ENCODE peak calls at places on chromosomes 4 and X, in six cellular contexts. One of them, this sample, is unnamed.
A peak's percentile ranks its signal among the peaks of the same experiment; 100 is the strongest.

GRCh38 chr4:22385615-22386014 is 130.3 kb downstream of the ADGRA3 start:
- DNase-seq in AG04449: no peak
- DNase-seq in psoas muscle: no peak
- DNase-seq in ovary: no peak
- DNase-seq in heart right ventricle: no peak
- DNase-seq in naive thymus-derived CD4-positive, alpha-beta T cell: no peak
- DNase-seq in this sample: peak; percentile 17

GRCh38 chrX:151985955-151986354 is 11.5 kb upstream of the GABRE start:
- DNase-seq in psoas muscle: peak; percentile 20
- DNase-seq in naive thymus-derived CD4-positive, alpha-beta T cell: no peak
- DNase-seq in heart right ventricle: no peak
- DNase-seq in AG04449: peak; percentile 19
- DNase-seq in ovary: no peak
- DNase-seq in this sample: no peak

GRCh38 chr4:159016527-159017137 is 86.2 kb upstream of the RAPGEF2 start:
- DNase-seq in ovary: peak; percentile 13
- DNase-seq in naive thymus-derived CD4-positive, alpha-beta T cell: no peak
- DNase-seq in heart right ventricle: no peak
- DNase-seq in AG04449: no peak
- DNase-seq in psoas muscle: no peak
- DNase-seq in this sample: no peak

GRCh38 chr4:167918077-167918476 is 174.3 kb upstream of the ANXA10 start:
- DNase-seq in AG04449: no peak
- DNase-seq in naive thymus-derived CD4-positive, alpha-beta T cell: no peak
- DNase-seq in heart right ventricle: no peak
- DNase-seq in psoas muscle: no peak
- DNase-seq in ovary: no peak
- DNase-seq in this sample: peak; percentile 63

GRCh38 chr4:176271749-176272148 is 2.7 kb upstream of the ASB5 start:
- DNase-seq in AG04449: no peak
- DNase-seq in naive thymus-derived CD4-positive, alpha-beta T cell: no peak
- DNase-seq in ovary: no peak
- DNase-seq in psoas muscle: no peak
- DNase-seq in heart right ventricle: no peak
- DNase-seq in this sample: peak; percentile 52

GRCh38 chrX:13220916-13221315 is 98.9 kb downstream of the ATXN3L start:
- DNase-seq in psoas muscle: no peak
- DNase-seq in naive thymus-derived CD4-positive, alpha-beta T cell: no peak
- DNase-seq in heart right ventricle: no peak
- DNase-seq in AG04449: no peak
- DNase-seq in ovary: no peak
- DNase-seq in this sample: peak; percentile 47

GRCh38 chr4:123506311-123506685 is 109.7 kb downstream of the SPRY1 start:
- DNase-seq in AG04449: no peak
- DNase-seq in psoas muscle: no peak
- DNase-seq in naive thymus-derived CD4-positive, alpha-beta T cell: no peak
- DNase-seq in ovary: no peak
- DNase-seq in heart right ventricle: no peak
- DNase-seq in this sample: no peak

GRCh38 chr4:28278676-28279075 is 1418.0 kb downstream of the STIM2 start:
- DNase-seq in naive thymus-derived CD4-positive, alpha-beta T cell: no peak
- DNase-seq in ovary: no peak
- DNase-seq in psoas muscle: no peak
- DNase-seq in AG04449: no peak
- DNase-seq in heart right ventricle: no peak
- DNase-seq in this sample: no peak

GRCh38 chr4:78622253-78622979 is 70.8 kb downstream of the ANXA3 start:
- DNase-seq in naive thymus-derived CD4-positive, alpha-beta T cell: no peak
- DNase-seq in psoas muscle: no peak
- DNase-seq in AG04449: no peak
- DNase-seq in heart right ventricle: no peak
- DNase-seq in ovary: no peak
- DNase-seq in this sample: no peak

GRCh38 chrX:154043003-154043402 is 23.3 kb upstream of the IRAK1 start:
- DNase-seq in AG04449: peak; percentile 19
- DNase-seq in psoas muscle: no peak
- DNase-seq in naive thymus-derived CD4-positive, alpha-beta T cell: no peak
- DNase-seq in ovary: no peak
- DNase-seq in heart right ventricle: no peak
- DNase-seq in this sample: peak; percentile 51

GRCh38 chr4:55386840-55387239 is 8.9 kb upstream of the TMEM165 start:
- DNase-seq in naive thymus-derived CD4-positive, alpha-beta T cell: no peak
- DNase-seq in heart right ventricle: no peak
- DNase-seq in AG04449: no peak
- DNase-seq in ovary: no peak
- DNase-seq in psoas muscle: no peak
- DNase-seq in this sample: no peak

GRCh38 chr4:169115897-169116254 is 105.8 kb upstream of the CBR4 start:
- DNase-seq in psoas muscle: no peak
- DNase-seq in ovary: no peak
- DNase-seq in naive thymus-derived CD4-positive, alpha-beta T cell: no peak
- DNase-seq in heart right ventricle: no peak
- DNase-seq in AG04449: peak; percentile 94
- DNase-seq in this sample: peak; percentile 92

GRCh38 chr4:123832173-123833026 is 435.8 kb downstream of the SPRY1 start:
- DNase-seq in ovary: peak; percentile 19
- DNase-seq in naive thymus-derived CD4-positive, alpha-beta T cell: no peak
- DNase-seq in psoas muscle: peak; percentile 65
- DNase-seq in heart right ventricle: peak; percentile 84
- DNase-seq in AG04449: peak; percentile 99
- DNase-seq in this sample: peak; percentile 100

GRCh38 chr4:138414202-138414601 is 172.1 kb upstream of the SLC7A11 start:
- DNase-seq in AG04449: no peak
- DNase-seq in naive thymus-derived CD4-positive, alpha-beta T cell: no peak
- DNase-seq in heart right ventricle: no peak
- DNase-seq in psoas muscle: no peak
- DNase-seq in ovary: no peak
- DNase-seq in this sample: no peak

GRCh38 chr4:79682161-79682560 is 274.1 kb upstream of the GK2 start:
- DNase-seq in AG04449: no peak
- DNase-seq in psoas muscle: no peak
- DNase-seq in ovary: no peak
- DNase-seq in naive thymus-derived CD4-positive, alpha-beta T cell: no peak
- DNase-seq in heart right ventricle: no peak
- DNase-seq in this sample: no peak

GRCh38 chrX:109760922-109761250 is 27.8 kb upstream of the ACSL4 start:
- DNase-seq in AG04449: no peak
- DNase-seq in naive thymus-derived CD4-positive, alpha-beta T cell: no peak
- DNase-seq in psoas muscle: no peak
- DNase-seq in ovary: no peak
- DNase-seq in heart right ventricle: no peak
- DNase-seq in this sample: no peak

GRCh38 chrX:151729056-151729725 is 5.4 kb upstream of the CNGA2 start:
- DNase-seq in AG04449: no peak
- DNase-seq in naive thymus-derived CD4-positive, alpha-beta T cell: no peak
- DNase-seq in heart right ventricle: no peak
- DNase-seq in psoas muscle: no peak
- DNase-seq in ovary: no peak
- DNase-seq in this sample: no peak

GRCh38 chr4:568962-569361 is 7.1 kb downstream of the TMEM271 start:
- DNase-seq in ovary: no peak
- DNase-seq in heart right ventricle: no peak
- DNase-seq in psoas muscle: no peak
- DNase-seq in AG04449: no peak
- DNase-seq in naive thymus-derived CD4-positive, alpha-beta T cell: no peak
- DNase-seq in this sample: no peak

GRCh38 chrX:110180176-110180927 is 137.5 kb downstream of the AMMECR1 start:
- DNase-seq in naive thymus-derived CD4-positive, alpha-beta T cell: no peak
- DNase-seq in ovary: peak; percentile 69
- DNase-seq in psoas muscle: no peak
- DNase-seq in heart right ventricle: peak; percentile 24
- DNase-seq in AG04449: no peak
- DNase-seq in this sample: peak; percentile 71

GRCh38 chrX:20545538-20545937 is 278.8 kb upstream of the RPS6KA3 start:
- DNase-seq in naive thymus-derived CD4-positive, alpha-beta T cell: no peak
- DNase-seq in ovary: no peak
- DNase-seq in psoas muscle: no peak
- DNase-seq in AG04449: no peak
- DNase-seq in heart right ventricle: peak; percentile 3
- DNase-seq in this sample: peak; percentile 47

GRCh38 chrX:151227637-151228036 is 51.3 kb downstream of the GPR50 start:
- DNase-seq in heart right ventricle: no peak
- DNase-seq in ovary: no peak
- DNase-seq in AG04449: no peak
- DNase-seq in psoas muscle: no peak
- DNase-seq in naive thymus-derived CD4-positive, alpha-beta T cell: no peak
- DNase-seq in this sample: no peak

GRCh38 chr4:149371021-149371420 is 444.6 kb downstream of the IQCM start:
- DNase-seq in naive thymus-derived CD4-positive, alpha-beta T cell: no peak
- DNase-seq in psoas muscle: no peak
- DNase-seq in ovary: no peak
- DNase-seq in AG04449: peak; percentile 3
- DNase-seq in heart right ventricle: no peak
- DNase-seq in this sample: peak; percentile 7

GRCh38 chr4:33088713-33089112 is 2368.5 kb downstream of the PCDH7 start:
- DNase-seq in ovary: no peak
- DNase-seq in psoas muscle: no peak
- DNase-seq in naive thymus-derived CD4-positive, alpha-beta T cell: no peak
- DNase-seq in heart right ventricle: no peak
- DNase-seq in AG04449: no peak
- DNase-seq in this sample: no peak

GRCh38 chr4:185640809-185641675 is 105.7 kb upstream of the PDLIM3 start:
- DNase-seq in psoas muscle: no peak
- DNase-seq in naive thymus-derived CD4-positive, alpha-beta T cell: no peak
- DNase-seq in ovary: no peak
- DNase-seq in heart right ventricle: no peak
- DNase-seq in AG04449: peak; percentile 57
- DNase-seq in this sample: peak; percentile 48

GRCh38 chrX:19107035-19107434 is 15.2 kb downstream of the ADGRG2 start:
- DNase-seq in ovary: no peak
- DNase-seq in AG04449: no peak
- DNase-seq in psoas muscle: no peak
- DNase-seq in heart right ventricle: no peak
- DNase-seq in naive thymus-derived CD4-positive, alpha-beta T cell: no peak
- DNase-seq in this sample: no peak

GRCh38 chrX:3094261-3094660 is 53.0 kb downstream of the ARSF start:
- DNase-seq in ovary: no peak
- DNase-seq in naive thymus-derived CD4-positive, alpha-beta T cell: no peak
- DNase-seq in heart right ventricle: no peak
- DNase-seq in psoas muscle: no peak
- DNase-seq in AG04449: no peak
- DNase-seq in this sample: no peak

GRCh38 chrX:16558489-16558888 is 91.5 kb upstream of the S100G start:
- DNase-seq in AG04449: no peak
- DNase-seq in psoas muscle: no peak
- DNase-seq in heart right ventricle: no peak
- DNase-seq in ovary: no peak
- DNase-seq in naive thymus-derived CD4-positive, alpha-beta T cell: no peak
- DNase-seq in this sample: no peak

GRCh38 chr4:127580300-127580699 is 52.5 kb upstream of the INTU start:
- DNase-seq in ovary: no peak
- DNase-seq in naive thymus-derived CD4-positive, alpha-beta T cell: no peak
- DNase-seq in AG04449: no peak
- DNase-seq in psoas muscle: no peak
- DNase-seq in heart right ventricle: no peak
- DNase-seq in this sample: no peak

GRCh38 chr4:55446578-55446922 is 50.8 kb downstream of the TMEM165 start:
- DNase-seq in heart right ventricle: no peak
- DNase-seq in naive thymus-derived CD4-positive, alpha-beta T cell: no peak
- DNase-seq in psoas muscle: no peak
- DNase-seq in AG04449: no peak
- DNase-seq in ovary: no peak
- DNase-seq in this sample: no peak

GRCh38 chr4:4990857-4991540 is 28.3 kb downstream of the CYTL1 start:
- DNase-seq in heart right ventricle: peak; percentile 64
- DNase-seq in psoas muscle: peak; percentile 89
- DNase-seq in ovary: peak; percentile 87
- DNase-seq in AG04449: peak; percentile 12
- DNase-seq in naive thymus-derived CD4-positive, alpha-beta T cell: no peak
- DNase-seq in this sample: no peak

DNA sequence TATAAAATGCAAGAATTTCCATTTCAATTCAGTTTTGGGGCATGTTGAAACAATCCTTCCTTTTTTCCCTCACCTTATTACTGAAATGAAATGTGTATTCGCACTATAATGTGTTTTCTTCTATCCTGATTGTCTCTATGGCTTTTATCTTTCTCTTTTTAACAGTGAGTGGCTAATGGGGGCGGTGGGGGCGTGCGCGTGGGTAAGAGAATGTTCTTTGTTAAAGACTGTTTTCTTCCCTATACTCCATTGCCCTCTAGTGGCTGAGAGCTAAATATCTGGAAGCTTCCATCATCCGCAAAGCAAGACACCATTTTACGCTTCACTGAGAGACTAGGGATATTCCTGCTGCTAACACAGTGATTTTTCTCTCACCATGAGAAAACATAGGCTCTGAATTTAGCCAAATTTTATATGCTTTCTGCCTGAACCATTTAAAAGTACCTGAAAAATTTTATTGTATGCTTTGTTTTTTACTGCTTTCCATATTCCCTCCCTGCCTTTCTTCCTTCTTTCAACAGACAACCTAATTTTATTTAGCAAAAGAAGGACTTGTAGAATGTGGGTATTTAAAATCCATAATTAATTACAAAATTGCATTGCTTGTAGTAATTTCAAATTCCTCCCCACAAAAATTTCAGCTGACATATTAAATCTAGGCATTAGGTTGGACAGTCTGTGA is 194.0 kb downstream of the GASK1B start:
- DNase-seq in psoas muscle: peak; percentile 14
- DNase-seq in AG04449: no peak
- DNase-seq in heart right ventricle: peak; percentile 56
- DNase-seq in ovary: peak; percentile 21
- DNase-seq in naive thymus-derived CD4-positive, alpha-beta T cell: no peak
- DNase-seq in this sample: peak; percentile 25
- H3K4me3 ChIP-seq in psoas muscle: no peak overlapping the region
- H3K4me3 ChIP-seq in AG04449: no peak overlapping the region
- H3K4me3 ChIP-seq in heart right ventricle: no peak overlapping the region
- H3K4me3 ChIP-seq in ovary: no peak overlapping the region
- H3K4me3 ChIP-seq in naive thymus-derived CD4-positive, alpha-beta T cell: no peak overlapping the region
- H3K4me3 ChIP-seq in this sample: peak overlapping the region; percentile 21

DNA sequence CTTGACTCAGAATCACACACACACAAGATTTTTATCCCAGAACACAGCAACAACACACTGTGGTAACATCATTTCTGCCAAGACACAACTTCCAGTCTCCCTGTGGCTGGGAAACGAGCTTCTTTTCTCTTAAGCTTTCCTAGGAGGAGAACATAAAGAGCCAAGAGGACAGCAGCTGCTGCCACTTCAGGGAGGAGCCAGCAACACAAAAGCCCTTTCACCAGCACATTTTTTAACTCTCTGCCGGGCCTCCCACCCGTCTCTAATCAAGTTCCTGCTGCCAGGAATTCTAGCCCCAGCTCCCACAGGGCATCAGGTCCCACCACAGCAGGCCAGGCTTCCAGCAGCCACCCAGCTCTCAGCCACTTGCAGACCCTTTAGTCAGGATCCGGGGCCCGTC is 22.4 kb downstream of the FAT1 start:
- DNase-seq in heart right ventricle: no peak
- DNase-seq in AG04449: no peak
- DNase-seq in psoas muscle: peak; percentile 25
- DNase-seq in ovary: peak; percentile 25
- DNase-seq in naive thymus-derived CD4-positive, alpha-beta T cell: no peak
- DNase-seq in this sample: peak; percentile 60
- H3K4me3 ChIP-seq in heart right ventricle: no peak overlapping the region
- H3K4me3 ChIP-seq in AG04449: no peak overlapping the region
- H3K4me3 ChIP-seq in psoas muscle: no peak overlapping the region
- H3K4me3 ChIP-seq in ovary: no peak overlapping the region
- H3K4me3 ChIP-seq in naive thymus-derived CD4-positive, alpha-beta T cell: no peak overlapping the region
- H3K4me3 ChIP-seq in this sample: peak overlapping the region; percentile 3

GRCh38 chrX:11786862-11787261 is 28.8 kb downstream of the MSL3 start:
- DNase-seq in ovary: no peak
- DNase-seq in naive thymus-derived CD4-positive, alpha-beta T cell: no peak
- DNase-seq in heart right ventricle: no peak
- DNase-seq in psoas muscle: no peak
- DNase-seq in AG04449: no peak
- DNase-seq in this sample: no peak
- H3K4me3 ChIP-seq in ovary: no peak overlapping the region
- H3K4me3 ChIP-seq in naive thymus-derived CD4-positive, alpha-beta T cell: peak overlapping the region; percentile 35
- H3K4me3 ChIP-seq in heart right ventricle: no peak overlapping the region
- H3K4me3 ChIP-seq in psoas muscle: no peak overlapping the region
- H3K4me3 ChIP-seq in AG04449: no peak overlapping the region
- H3K4me3 ChIP-seq in this sample: no peak overlapping the region

GRCh38 chr4:186651624-186652023 is 72.0 kb downstream of the FAT1 start:
- DNase-seq in ovary: no peak
- DNase-seq in naive thymus-derived CD4-positive, alpha-beta T cell: no peak
- DNase-seq in AG04449: no peak
- DNase-seq in psoas muscle: peak; percentile 24
- DNase-seq in heart right ventricle: peak; percentile 86
- DNase-seq in this sample: no peak
- H3K4me3 ChIP-seq in ovary: no peak overlapping the region
- H3K4me3 ChIP-seq in naive thymus-derived CD4-positive, alpha-beta T cell: no peak overlapping the region
- H3K4me3 ChIP-seq in AG04449: no peak overlapping the region
- H3K4me3 ChIP-seq in psoas muscle: peak overlapping the region; percentile 56
- H3K4me3 ChIP-seq in heart right ventricle: peak overlapping the region; percentile 40
- H3K4me3 ChIP-seq in this sample: peak overlapping the region; percentile 0

This sample was measured in skeletal muscle cell.